ENCODE peak calls at places on chromosome 16, in seven cellular contexts. W, S, D, N, O, R and I are unnamed samples.
A peak's percentile ranks its signal among the peaks of the same experiment; 100 is the strongest.

GRCh38 chr16:24508614-24509013 is 30.8 kb upstream of the RBBP6 start:
- DNase-seq in O (peak; percentile 88), W (no peak), N (no peak), R (no peak), S (peak; percentile 33), D (no peak), I (no peak)

GRCh38 chr16:28120754-28121153 is 57.2 kb upstream of the GSG1L start:
- DNase-seq in R (no peak), W (no peak), O (no peak), N (no peak), D (no peak), S (no peak), I (no peak)

GRCh38 chr16:12063435-12063834 is 86.9 kb downstream of the SNX29 start:
- DNase-seq in R (peak; percentile 37), N (no peak), O (no peak), W (no peak), D (no peak), S (no peak), I (no peak)

GRCh38 chr16:68298907-68299515 is 11.7 kb downstream of the SLC7A6OS start:
- DNase-seq in O (peak; percentile 78), S (peak; percentile 82), R (peak; percentile 1), D (no peak), N (no peak), W (no peak), I (peak; percentile 68)

GRCh38 chr16:11725457-11725856 is 17.2 kb downstream of the TXNDC11 start:
- DNase-seq in W (no peak), O (no peak), D (no peak), S (no peak), N (no peak), R (no peak), I (no peak)

GRCh38 chr16:72092832-72093447 is 480 bp downstream of the TXNL4B start:
- DNase-seq in R (no peak), O (peak; percentile 81), W (peak; percentile 54), D (peak; percentile 17), S (peak; percentile 39), N (peak; percentile 52), I (no peak)

GRCh38 chr16:31519746-31520145 is 8.0 kb upstream of the AHSP start:
- DNase-seq in D (no peak), S (no peak), W (peak; percentile 9), O (no peak), R (no peak), N (peak; percentile 11), I (no peak)

GRCh38 chr16:12228079-12228606 is 251.6 kb downstream of the SNX29 start:
- DNase-seq in S (no peak), D (no peak), W (no peak), N (no peak), O (no peak), R (no peak), I (no peak)

GRCh38 chr16:86029131-86029741 is 130.3 kb downstream of the IRF8 start:
- DNase-seq in D (no peak), N (no peak), R (peak; percentile 62), W (no peak), O (peak; percentile 63), S (no peak), I (peak; percentile 38)

GRCh38 chr16:73232555-73233422 is 184.9 kb upstream of the ZFHX3 start:
- DNase-seq in O (peak; percentile 98), W (no peak), N (no peak), D (no peak), R (no peak), S (peak; percentile 16), I (peak; percentile 16)

GRCh38 chr16:87833548-87833947 is 35.8 kb downstream of the SLC7A5 start:
- DNase-seq in R (no peak), W (no peak), O (no peak), S (no peak), D (no peak), N (peak; percentile 77), I (no peak)

GRCh38 chr16:84993926-84994325 is 17.4 kb downstream of the ZDHHC7 start:
- DNase-seq in O (no peak), N (no peak), S (no peak), D (no peak), W (no peak), R (no peak), I (no peak)

GRCh38 chr16:646679-647172 is 2.4 kb upstream of the WDR90 start:
- DNase-seq in D (no peak), R (no peak), O (no peak), N (no peak), S (no peak), W (no peak), I (no peak)

GRCh38 chr16:643050-643368 is 1.4 kb downstream of the MCRIP2 start:
- DNase-seq in S (no peak), N (no peak), O (no peak), R (no peak), W (no peak), D (no peak), I (no peak)

GRCh38 chr16:642189-643049 is 791 bp downstream of the MCRIP2 start:
- DNase-seq in O (peak; percentile 36), R (peak; percentile 92), D (no peak), N (peak; percentile 87), S (peak; percentile 85), W (peak; percentile 35), I (peak; percentile 67)

GRCh38 chr16:645852-646678 is 3.1 kb upstream of the WDR90 start:
- DNase-seq in O (no peak), R (peak; percentile 84), S (peak; percentile 83), W (no peak), N (no peak), D (no peak), I (peak; percentile 79)

DNA sequence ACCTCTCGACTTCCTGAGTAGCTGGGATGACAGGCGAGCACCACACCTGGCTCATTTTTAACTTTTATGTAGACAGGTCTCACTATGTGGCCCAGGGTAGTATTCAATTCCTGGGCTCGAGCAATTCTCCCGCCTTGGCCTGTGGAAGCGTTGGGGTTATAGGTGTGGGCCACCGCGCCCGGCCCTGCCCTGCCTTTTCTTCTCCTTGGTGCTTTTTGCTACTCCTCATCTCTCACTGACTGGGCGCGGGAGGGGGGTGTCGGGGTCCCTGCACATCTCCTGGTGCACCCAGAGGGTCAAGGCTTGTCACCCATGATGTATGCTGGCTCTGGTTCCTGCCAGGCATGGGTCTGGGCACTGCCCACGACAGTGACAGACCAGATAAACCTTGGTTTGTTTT is 2.9 kb downstream of the MCRIP2 start:
- DNase-seq in N (no peak), R (no peak), O (no peak), W (no peak), D (no peak), S (no peak), I (no peak)
- H3K4me1 ChIP-seq in N (peaks cover 71% of the 10 kb centered on the region), R (peaks cover 33% of the 10 kb centered on the region), O (peaks cover 12% of the 10 kb centered on the region), W (peaks cover 12% of the 10 kb centered on the region), D (peaks cover 9% of the 10 kb centered on the region), S (peaks cover 63% of the 10 kb centered on the region), I (peaks cover 80% of the 10 kb centered on the region)

DNA sequence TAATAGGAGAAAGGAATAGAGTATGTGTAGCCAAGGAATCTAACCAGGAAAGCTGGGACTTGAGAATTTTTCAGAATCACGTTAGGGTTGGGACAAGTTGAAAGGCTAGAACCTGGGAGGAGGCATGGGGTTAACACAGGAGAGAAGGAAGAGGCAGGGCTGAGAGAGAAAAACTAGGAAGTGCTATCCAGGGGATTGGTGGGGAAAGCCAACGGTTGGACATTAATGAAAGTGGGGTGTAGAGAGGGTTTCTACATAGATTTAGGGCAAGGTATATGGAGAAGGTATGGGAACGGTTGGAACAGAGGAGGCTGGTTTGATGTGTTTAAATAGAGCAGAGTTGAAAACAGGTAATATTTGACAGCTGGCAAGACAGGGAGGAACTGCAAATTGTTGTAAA is 2.7 kb downstream of the SRRM2 start:
- DNase-seq in W (no peak), O (no peak), D (no peak), R (no peak), S (no peak), N (no peak), I (no peak)
- H3K4me3 ChIP-seq in W (peak overlapping the region; percentile 96), O (peak overlapping the region; percentile 67), D (no peak overlapping the region), R (peak overlapping the region; percentile 99), S (peak overlapping the region; percentile 86), N (no peak overlapping the region), I (peak overlapping the region; percentile 82)

DNA sequence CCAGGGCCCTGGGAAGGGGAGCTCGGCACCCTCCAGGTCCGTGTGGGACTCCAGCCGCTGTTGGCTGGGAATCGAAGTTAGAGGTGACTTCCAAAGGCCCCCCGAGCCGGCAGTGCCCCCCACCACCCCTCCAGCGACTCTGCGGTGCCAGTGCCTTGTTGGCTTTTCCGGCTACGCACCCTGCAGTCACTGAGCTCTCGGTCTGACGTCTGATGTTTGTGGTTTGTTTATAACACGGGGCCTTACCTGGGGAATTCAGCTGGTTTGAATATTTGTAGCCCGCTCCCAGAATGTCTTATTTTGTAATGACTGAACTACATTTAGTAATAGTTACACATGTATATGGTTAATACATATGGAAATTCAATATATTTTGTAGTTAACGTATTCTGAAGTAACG is 7.1 kb upstream of the BAIAP3 start:
- DNase-seq in R (no peak), D (no peak), O (no peak), S (no peak), W (no peak), N (no peak), I (no peak)
- H3K4me1 ChIP-seq in R (peaks cover 3% of the 10 kb centered on the region), D (peaks cover 8% of the 10 kb centered on the region), O (no peaks in the 10 kb centered on the region), S (no peaks in the 10 kb centered on the region), W (no peaks in the 10 kb centered on the region), N (no peaks in the 10 kb centered on the region), I (peaks cover 29% of the 10 kb centered on the region)

GRCh38 chr16:83952940-83953795 is at the start of gene OSGIN1:
- DNase-seq in W (peak; percentile 90), N (peak; percentile 89), D (no peak), S (peak; percentile 97), R (peak; percentile 96), O (peak; percentile 96), I (peak; percentile 94)

GRCh38 chr16:83955218-83956130 is 2.4 kb downstream of the OSGIN1 start:
- DNase-seq in R (no peak), O (peak; percentile 36), D (no peak), S (peak; percentile 45), W (no peak), N (no peak), I (peak; percentile 34)

GRCh38 chr16:83952587-83952939 is 477 bp upstream of the OSGIN1 start:
- DNase-seq in S (peak; percentile 74), N (no peak), W (peak; percentile 57), R (no peak), D (no peak), O (no peak), I (no peak)

GRCh38 chr16:83954577-83955016 is 1.6 kb downstream of the OSGIN1 start:
- DNase-seq in N (no peak), D (no peak), W (no peak), O (peak; percentile 37), R (no peak), S (peak; percentile 87), I (peak; percentile 41)

GRCh38 chr16:83953796-83954576 is 946 bp downstream of the OSGIN1 start:
- DNase-seq in D (no peak), N (peak; percentile 77), S (peak; percentile 40), R (no peak), O (peak; percentile 27), W (peak; percentile 69), I (no peak)
- H3K4me3 ChIP-seq in D (no peak overlapping the region), N (no peak overlapping the region), S (peak overlapping the region; percentile 59), R (peak overlapping the region; percentile 64), O (peak overlapping the region; percentile 18), W (peak overlapping the region; percentile 57), I (peak overlapping the region; percentile 83)